ENCODE peak calls at places on chromosomes 4 and X, in ten cellular contexts. F is GM13977, T is HFF-Myc, I is NAMALWA, B is RWPE1, O is NCI-H2081, Q is frontal cortex, M is BJ, G is AG08395, L is right lobe of liver. E is an unnamed sample.
A peak's percentile ranks its signal among the peaks of the same experiment; 100 is the strongest.

GRCh38 chr4:24988776-24989175 is 42.0 kb downstream of the LGI2 start:
- DNase-seq in I (no peak), L (no peak), M (no peak), O (peak; percentile 16), Q (peak; percentile 8), F (peak; percentile 22), G (peak; percentile 75), B (peak; percentile 32), T (no peak), E (peak; percentile 51)

GRCh38 chrX:101483705-101484104 is 1.6 kb upstream of the ARMCX4 start:
- DNase-seq in I (no peak), L (no peak), M (no peak), O (no peak), F (no peak), G (no peak), T (no peak), B (no peak), Q (no peak), E (no peak)

GRCh38 chrX:69396916-69397315 is 107.2 kb upstream of the NALF2 start:
- DNase-seq in O (no peak), G (no peak), L (no peak), B (no peak), T (no peak), I (no peak), F (no peak), Q (no peak), M (no peak), E (no peak)

GRCh38 chr4:183563874-183564273 is 59.0 kb downstream of the ING2 start:
- DNase-seq in B (peak; percentile 66), F (no peak), G (no peak), T (no peak), Q (no peak), O (no peak), M (no peak), L (no peak), I (no peak), E (peak; percentile 28)

GRCh38 chr4:119207051-119207450 is 5.5 kb upstream of the USP53 start:
- DNase-seq in L (no peak), M (no peak), I (no peak), T (peak; percentile 44), F (no peak), B (no peak), G (peak; percentile 37), O (no peak), Q (no peak), E (peak; percentile 50)

GRCh38 chr4:173489514-173489913 is 40.5 kb downstream of the HAND2 start:
- DNase-seq in G (peak; percentile 54), T (no peak), Q (no peak), B (no peak), L (no peak), M (peak; percentile 80), F (no peak), O (no peak), I (no peak), E (peak; percentile 86)

GRCh38 chr4:102036619-102037376 is 246.3 kb downstream of the BANK1 start:
- DNase-seq in B (no peak), F (no peak), M (peak; percentile 58), T (peak; percentile 20), L (no peak), Q (no peak), O (peak; percentile 3), G (peak; percentile 6), I (no peak), E (peak; percentile 25)

GRCh38 chrX:20263474-20263873 is 3.2 kb downstream of the RPS6KA3 start:
- DNase-seq in L (no peak), B (no peak), T (no peak), Q (no peak), G (no peak), O (no peak), I (peak; percentile 58), M (no peak), F (no peak), E (peak; percentile 61)

GRCh38 chrX:16975233-16975632 is 28.8 kb downstream of the REPS2 start:
- DNase-seq in M (no peak), O (no peak), T (no peak), L (no peak), B (no peak), I (peak; percentile 19), F (no peak), G (no peak), Q (no peak), E (no peak)

GRCh38 chr4:23789765-23790164 is 100.1 kb downstream of the PPARGC1A start:
- DNase-seq in G (peak; percentile 73), M (peak; percentile 93), I (no peak), F (no peak), L (peak; percentile 27), O (no peak), Q (no peak), T (peak; percentile 10), B (no peak), E (peak; percentile 79)

GRCh38 chrX:27354021-27354420 is 109.1 kb downstream of the PPP4R3C start:
- DNase-seq in Q (no peak), B (no peak), T (no peak), I (no peak), M (no peak), G (no peak), O (no peak), F (no peak), L (no peak), E (no peak)

GRCh38 chr4:5128569-5128968 is 77.3 kb downstream of the STK32B start:
- DNase-seq in L (no peak), M (no peak), I (no peak), F (no peak), O (no peak), Q (no peak), G (no peak), T (no peak), B (no peak), E (no peak)

GRCh38 chr4:71333960-71334951 is 4.6 kb upstream of the SLC4A4 start:
- DNase-seq in I (no peak), L (no peak), G (peak; percentile 22), B (peak; percentile 4), Q (no peak), T (no peak), M (no peak), O (no peak), F (no peak), E (peak; percentile 66)

GRCh38 chr4:95478679-95479078 is 70.1 kb downstream of the UNC5C start:
- DNase-seq in T (no peak), M (no peak), O (no peak), I (no peak), L (no peak), B (no peak), Q (no peak), F (no peak), G (no peak), E (no peak)

GRCh38 chr4:186979966-186980745 is 256.5 kb upstream of the FAT1 start:
- DNase-seq in Q (no peak), I (no peak), T (no peak), M (no peak), F (no peak), L (no peak), G (peak; percentile 4), B (no peak), O (no peak), E (peak; percentile 66)

GRCh38 chr4:24857996-24858395 is 54.8 kb downstream of the CCDC149 start:
- DNase-seq in Q (no peak), F (no peak), L (no peak), I (no peak), B (no peak), M (peak; percentile 59), G (peak; percentile 69), T (peak; percentile 39), O (no peak), E (peak; percentile 78)

GRCh38 chr4:6474053-6474568 is 1.7 kb upstream of the PPP2R2C start:
- DNase-seq in M (no peak), T (no peak), F (no peak), I (peak; percentile 25), G (no peak), O (no peak), B (no peak), Q (no peak), L (no peak), E (no peak)

GRCh38 chrX:71291381-71291780 is 7.9 kb downstream of the NONO start:
- DNase-seq in Q (no peak), T (no peak), M (no peak), G (no peak), I (no peak), B (no peak), L (no peak), F (no peak), O (no peak), E (peak; percentile 35)

GRCh38 chr4:25532579-25532978 is 123.1 kb upstream of the SLC34A2 start:
- DNase-seq in F (no peak), M (no peak), I (no peak), G (no peak), L (no peak), O (no peak), T (no peak), B (no peak), Q (no peak), E (no peak)

GRCh38 chr4:24488399-24489164 is 95.8 kb downstream of the DHX15 start:
- DNase-seq in I (peak; percentile 66), O (peak; percentile 63), L (peak; percentile 79), Q (peak; percentile 53), G (peak; percentile 88), F (peak; percentile 82), B (peak; percentile 70), M (no peak), T (no peak), E (peak; percentile 62)

GRCh38 chr4:71550220-71551190 is 211.7 kb downstream of the SLC4A4 start:
- DNase-seq in B (no peak), T (peak; percentile 5), F (no peak), G (peak; percentile 19), M (no peak), I (no peak), O (no peak), Q (no peak), L (no peak), E (peak; percentile 84)

GRCh38 chr4:141020801-141021261 is 112.4 kb downstream of the RNF150 start:
- DNase-seq in T (no peak), Q (no peak), F (no peak), L (no peak), B (no peak), G (peak; percentile 26), I (no peak), M (peak; percentile 56), O (no peak), E (peak; percentile 68)

GRCh38 chr4:186002853-186003252 is 66.1 kb upstream of the TLR3 start:
- DNase-seq in Q (no peak), O (no peak), F (no peak), L (no peak), T (no peak), B (no peak), M (no peak), I (no peak), G (no peak), E (no peak)

GRCh38 chr4:589219-589963 is 13.3 kb upstream of the TMEM271 start:
- DNase-seq in B (no peak), M (no peak), F (no peak), L (no peak), O (no peak), G (no peak), T (no peak), I (no peak), Q (no peak), E (no peak)

GRCh38 chr4:25656031-25656430 is 380 bp downstream of the SLC34A2 start:
- DNase-seq in L (no peak), I (no peak), B (no peak), Q (no peak), O (no peak), F (no peak), M (no peak), G (no peak), T (no peak), E (no peak)

GRCh38 chr4:152417648-152418047 is 118.2 kb downstream of the FBXW7 start:
- DNase-seq in B (no peak), T (no peak), Q (no peak), F (no peak), M (no peak), I (no peak), G (no peak), O (no peak), L (no peak), E (no peak)

GRCh38 chr4:18404642-18405041 is 383.1 kb upstream of the LCORL start:
- DNase-seq in M (no peak), F (no peak), B (no peak), O (no peak), T (no peak), I (no peak), Q (no peak), L (no peak), G (no peak), E (no peak)

GRCh38 chr4:143701365-143701764 is 890 bp upstream of the FREM3 start:
- DNase-seq in F (peak; percentile 26), T (no peak), G (no peak), B (no peak), M (no peak), O (no peak), I (no peak), Q (no peak), L (no peak), E (no peak)